ENCODE peak calls at places on chromosome 19, in four cellular contexts. One of them, this sample, is unnamed.

GRCh38 chr19:13410946-13411345 is 95.3 kb downstream of the CACNA1A start:
- DNase-seq in IMR-90: no peak
- DNase-seq in mesendoderm: no peak
- DNase-seq in H1: no peak
- DNase-seq in this sample: no peak

GRCh38 chr19:50292216-50292827 is 36.9 kb downstream of the KCNC3 start:
- DNase-seq in H1: no peak
- DNase-seq in IMR-90: no peak
- DNase-seq in mesendoderm: peak
- DNase-seq in this sample: peak

GRCh38 chr19:1211494-1212234 is 6.1 kb downstream of the STK11 start:
- DNase-seq in mesendoderm: peak
- DNase-seq in H1: no peak
- DNase-seq in IMR-90: no peak
- DNase-seq in this sample: peak

GRCh38 chr19:51359294-51359693 is 6.9 kb downstream of the ETFB start:
- DNase-seq in H1: no peak
- DNase-seq in IMR-90: peak
- DNase-seq in mesendoderm: no peak
- DNase-seq in this sample: no peak

GRCh38 chr19:33771308-33772101 is 25.2 kb upstream of the KCTD15 start:
- DNase-seq in H1: peak
- DNase-seq in IMR-90: peak
- DNase-seq in mesendoderm: peak
- DNase-seq in this sample: peak

GRCh38 chr19:58007285-58007684 is 4.7 kb upstream of the ZNF606 start:
- DNase-seq in mesendoderm: peak
- DNase-seq in IMR-90: no peak
- DNase-seq in H1: no peak
- DNase-seq in this sample: peak

GRCh38 chr19:8109890-8110662 is 39.3 kb downstream of the FBN3 start:
- DNase-seq in IMR-90: no peak
- DNase-seq in H1: no peak
- DNase-seq in mesendoderm: no peak
- DNase-seq in this sample: no peak

GRCh38 chr19:35442091-35442490 is 6.0 kb upstream of the FFAR2 start:
- DNase-seq in H1: no peak
- DNase-seq in mesendoderm: no peak
- DNase-seq in IMR-90: no peak
- DNase-seq in this sample: no peak

GRCh38 chr19:14555918-14556661 is 15.8 kb downstream of the NDUFB7 start:
- DNase-seq in mesendoderm: no peak
- DNase-seq in H1: no peak
- DNase-seq in IMR-90: peak
- DNase-seq in this sample: peak

GRCh38 chr19:6774821-6775707 is 2.6 kb downstream of the VAV1 start:
- DNase-seq in IMR-90: no peak
- DNase-seq in H1: no peak
- DNase-seq in mesendoderm: no peak
- DNase-seq in this sample: no peak

GRCh38 chr19:1247747-1248453 is 483 bp upstream of the MIDN start:
- DNase-seq in H1: no peak
- DNase-seq in mesendoderm: peak
- DNase-seq in IMR-90: peak
- DNase-seq in this sample: peak

GRCh38 chr19:42419309-42419708 is 7.9 kb downstream of the LIPE start:
- DNase-seq in IMR-90: no peak
- DNase-seq in H1: no peak
- DNase-seq in mesendoderm: no peak
- DNase-seq in this sample: no peak
- H4K5ac ChIP-seq in IMR-90: no peak
- H4K5ac ChIP-seq in H1: no peak
- H4K5ac ChIP-seq in mesendoderm: no peak
- H4K5ac ChIP-seq in this sample: no peak

GRCh38 chr19:10863107-10863700 is 8.1 kb upstream of the CARM1 start:
- DNase-seq in mesendoderm: no peak
- DNase-seq in IMR-90: no peak
- DNase-seq in H1: no peak
- DNase-seq in this sample: no peak
- H3K18ac ChIP-seq in mesendoderm: no peak
- H3K18ac ChIP-seq in IMR-90: no peak
- H3K18ac ChIP-seq in H1: no peak
- H3K18ac ChIP-seq in this sample: no peak

GRCh38 chr19:3606690-3607289 is at the start of gene TBXA2R:
- DNase-seq in IMR-90: peak
- DNase-seq in H1: no peak
- DNase-seq in mesendoderm: peak
- DNase-seq in this sample: peak

GRCh38 chr19:3605770-3606169 is 905 bp downstream of the TBXA2R start:
- DNase-seq in H1: no peak
- DNase-seq in IMR-90: no peak
- DNase-seq in mesendoderm: no peak
- DNase-seq in this sample: no peak

GRCh38 chr19:3605361-3605760 is 1.3 kb downstream of the TBXA2R start:
- DNase-seq in H1: no peak
- DNase-seq in mesendoderm: no peak
- DNase-seq in IMR-90: no peak
- DNase-seq in this sample: no peak

GRCh38 chr19:3604987-3605343 is 1.7 kb downstream of the TBXA2R start:
- DNase-seq in mesendoderm: no peak
- DNase-seq in H1: no peak
- DNase-seq in IMR-90: no peak
- DNase-seq in this sample: no peak

DNA sequence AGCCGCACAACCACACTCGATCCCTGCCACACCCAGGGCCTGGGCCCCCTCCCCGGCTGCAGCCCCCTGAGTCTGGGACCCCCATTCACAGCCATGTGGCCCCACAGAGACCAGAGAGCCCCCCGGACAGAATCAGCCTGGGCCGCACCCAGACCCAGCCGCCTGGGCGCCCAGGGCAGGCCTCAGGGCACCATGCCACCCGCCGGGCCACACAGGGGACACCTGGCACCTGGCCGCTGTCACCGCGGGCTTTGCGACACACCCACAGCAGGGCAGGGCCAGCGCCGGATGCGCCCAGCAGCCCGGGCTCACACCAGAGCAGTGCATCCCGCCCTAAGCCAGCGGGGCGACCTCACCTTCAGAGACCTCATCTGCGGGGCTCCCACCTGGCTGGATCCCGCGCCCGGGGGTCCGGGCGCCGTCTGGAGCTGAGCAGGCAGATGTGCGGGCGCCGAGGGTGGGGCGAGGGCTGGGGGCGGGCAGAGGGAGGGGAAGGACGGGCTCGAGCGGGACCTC is 443 bp downstream of the TBXA2R start:
- DNase-seq in IMR-90: no peak
- DNase-seq in H1: no peak
- DNase-seq in mesendoderm: peak
- DNase-seq in this sample: peak
- H4K5ac ChIP-seq in IMR-90: no peak
- H4K5ac ChIP-seq in H1: no peak
- H4K5ac ChIP-seq in mesendoderm: no peak
- H4K5ac ChIP-seq in this sample: no peak

DNA sequence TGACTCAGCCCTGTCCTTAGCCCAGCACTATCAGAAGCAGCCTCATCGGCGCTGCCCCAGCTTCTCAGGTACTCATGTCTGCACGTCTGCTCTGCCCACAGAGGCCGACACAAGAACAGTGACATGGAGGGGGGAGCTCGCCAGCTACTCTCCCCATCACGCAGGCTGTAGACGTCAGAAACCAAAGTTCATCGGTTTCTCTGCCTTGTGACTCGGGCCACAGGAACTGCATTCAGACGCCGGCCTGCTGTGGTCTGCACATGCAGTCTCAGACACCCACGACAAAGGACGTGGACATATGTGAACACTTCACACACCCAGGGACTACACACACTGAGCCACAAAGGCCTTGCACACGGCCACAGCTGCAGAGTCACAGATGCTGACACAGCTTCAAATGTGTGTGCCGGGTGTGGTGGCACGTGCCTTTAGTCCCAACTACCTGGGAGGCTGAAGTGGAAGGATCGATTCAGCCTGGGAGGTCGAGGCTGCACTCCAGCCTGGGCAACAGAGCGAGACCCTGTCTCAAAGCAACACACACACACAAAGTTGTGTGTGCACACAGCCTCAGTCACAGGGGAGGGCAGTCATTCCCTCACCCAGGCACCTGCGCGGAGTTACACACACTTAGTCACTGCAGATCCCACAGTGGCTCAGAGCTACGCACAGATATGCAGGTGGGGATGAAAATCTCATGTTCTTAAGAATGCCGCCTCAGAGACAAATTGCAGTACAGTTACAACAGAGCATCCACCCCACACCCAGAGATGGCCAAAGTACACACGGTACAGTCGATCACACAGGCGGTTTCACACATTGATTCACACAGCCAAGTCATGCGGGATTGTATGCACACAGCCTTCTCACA is 4.9 kb upstream of the ZFP36 start:
- DNase-seq in H1: no peak
- DNase-seq in mesendoderm: peak
- DNase-seq in IMR-90: peak
- DNase-seq in this sample: no peak
- H3K18ac ChIP-seq in H1: peak
- H3K18ac ChIP-seq in mesendoderm: peak
- H3K18ac ChIP-seq in IMR-90: peak
- H3K18ac ChIP-seq in this sample: peak

GRCh38 chr19:44592451-44592890 is 20.9 kb upstream of the IGSF23 start:
- DNase-seq in IMR-90: no peak
- DNase-seq in H1: no peak
- DNase-seq in mesendoderm: peak
- DNase-seq in this sample: no peak
- H4K5ac ChIP-seq in IMR-90: no peak
- H4K5ac ChIP-seq in H1: no peak
- H4K5ac ChIP-seq in mesendoderm: no peak
- H4K5ac ChIP-seq in this sample: no peak

DNA sequence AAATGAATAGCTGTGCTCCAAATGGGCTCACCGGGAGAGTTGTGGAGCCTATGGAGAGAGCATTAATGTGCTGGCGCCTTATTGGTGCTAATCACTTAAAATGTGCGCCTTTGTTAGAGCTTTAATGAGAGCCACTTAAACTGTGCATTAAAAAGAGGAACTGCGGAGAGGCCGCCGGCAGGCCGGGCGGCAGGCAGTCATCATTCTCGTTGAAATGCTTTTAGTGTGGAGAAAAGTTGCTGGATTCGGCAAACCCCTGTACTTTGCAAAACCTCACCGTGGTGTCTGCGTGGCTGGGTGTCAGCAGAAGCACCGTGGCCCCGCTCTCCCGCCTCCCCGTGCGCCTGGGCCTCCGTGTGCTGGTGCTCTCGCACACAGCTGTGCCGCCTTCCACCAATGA is 105.5 kb downstream of the KDM4B start:
- DNase-seq in H1: no peak
- DNase-seq in mesendoderm: no peak
- DNase-seq in IMR-90: no peak
- DNase-seq in this sample: no peak
- H3K18ac ChIP-seq in H1: no peak
- H3K18ac ChIP-seq in mesendoderm: no peak
- H3K18ac ChIP-seq in IMR-90: no peak
- H3K18ac ChIP-seq in this sample: no peak